ENCODE peak calls at places on chromosomes 5 and 9, in nine cellular contexts. I, E, L, Y, U, A, Z, B and D are unnamed samples. For H3K36me3, the result is how much of the 10 kb centered on the place peaks cover.

GRCh38 chr9:99126312-99126711 is 21.4 kb downstream of the TGFBR1 start:
- DNase-seq in I (no peak), E (no peak), L (no peak), Y (no peak), U (no peak), A (no peak), Z (no peak), B (no peak), D (no peak)

GRCh38 chr9:36063804-36064447 is 27.2 kb downstream of the RECK start:
- DNase-seq in I (peak), E (no peak), L (no peak), Y (no peak), U (no peak), A (no peak), Z (no peak), B (no peak), D (no peak)

GRCh38 chr9:21941337-21941995 is 52.7 kb downstream of the CDKN2A start:
- DNase-seq in I (no peak), E (no peak), L (no peak), Y (no peak), U (no peak), A (no peak), Z (no peak), B (no peak), D (no peak)

GRCh38 chr9:1909322-1909721 is 105.8 kb upstream of the SMARCA2 start:
- DNase-seq in I (no peak), E (no peak), L (no peak), Y (no peak), U (no peak), A (no peak), Z (no peak), B (no peak), D (no peak)

GRCh38 chr9:21812945-21813568 is 10.6 kb downstream of the MTAP start:
- DNase-seq in I (peak), E (peak), L (peak), Y (peak), U (peak), A (peak), Z (no peak), B (peak), D (peak)

GRCh38 chr5:146828385-146828784 is 50.2 kb downstream of the PPP2R2B start:
- DNase-seq in I (no peak), E (no peak), L (no peak), Y (peak), U (no peak), A (no peak), Z (no peak), B (no peak), D (no peak)

GRCh38 chr9:113352006-113352405 is 2.7 kb downstream of the BSPRY start:
- DNase-seq in I (no peak), E (no peak), L (no peak), Y (no peak), U (no peak), A (no peak), Z (no peak), B (no peak), D (no peak)

GRCh38 chr9:16871358-16872151 is 1.1 kb upstream of the BNC2 start:
- DNase-seq in I (peak), E (peak), L (no peak), Y (peak), U (no peak), A (peak), Z (no peak), B (no peak), D (peak)

GRCh38 chr5:155729684-155730059 is 597.3 kb upstream of the SGCD start:
- DNase-seq in I (peak), E (peak), L (no peak), Y (no peak), U (no peak), A (no peak), Z (no peak), B (peak), D (peak)

GRCh38 chr9:34633851-34634550 is 3.6 kb downstream of the SIGMAR1 start:
- DNase-seq in I (peak), E (peak), L (peak), Y (peak), U (peak), A (peak), Z (no peak), B (peak), D (peak)

GRCh38 chr5:126809932-126810331 is 33.0 kb downstream of the LMNB1 start:
- DNase-seq in I (no peak), E (no peak), L (no peak), Y (no peak), U (no peak), A (no peak), Z (no peak), B (no peak), D (no peak)
- H3K36me3 ChIP-seq in I (under half), E (under half), L (under half), Y (half or more), U (under half), A (under half), Z (under half), B (under half), D (under half)

GRCh38 chr5:4572297-4572696 is 567.8 kb upstream of the ADAMTS16 start:
- DNase-seq in I (no peak), E (no peak), L (no peak), Y (no peak), U (no peak), A (no peak), Z (no peak), B (no peak), D (no peak)

GRCh38 chr5:4570047-4571015 is 569.8 kb upstream of the ADAMTS16 start:
- DNase-seq in I (no peak), E (no peak), L (no peak), Y (no peak), U (no peak), A (no peak), Z (no peak), B (no peak), D (no peak)

GRCh38 chr5:4575608-4576007 is 564.5 kb upstream of the ADAMTS16 start:
- DNase-seq in I (no peak), E (no peak), L (no peak), Y (no peak), U (no peak), A (no peak), Z (no peak), B (no peak), D (no peak)

GRCh38 chr5:4572713-4573112 is 567.4 kb upstream of the ADAMTS16 start:
- DNase-seq in I (no peak), E (no peak), L (no peak), Y (no peak), U (no peak), A (no peak), Z (no peak), B (no peak), D (no peak)

DNA sequence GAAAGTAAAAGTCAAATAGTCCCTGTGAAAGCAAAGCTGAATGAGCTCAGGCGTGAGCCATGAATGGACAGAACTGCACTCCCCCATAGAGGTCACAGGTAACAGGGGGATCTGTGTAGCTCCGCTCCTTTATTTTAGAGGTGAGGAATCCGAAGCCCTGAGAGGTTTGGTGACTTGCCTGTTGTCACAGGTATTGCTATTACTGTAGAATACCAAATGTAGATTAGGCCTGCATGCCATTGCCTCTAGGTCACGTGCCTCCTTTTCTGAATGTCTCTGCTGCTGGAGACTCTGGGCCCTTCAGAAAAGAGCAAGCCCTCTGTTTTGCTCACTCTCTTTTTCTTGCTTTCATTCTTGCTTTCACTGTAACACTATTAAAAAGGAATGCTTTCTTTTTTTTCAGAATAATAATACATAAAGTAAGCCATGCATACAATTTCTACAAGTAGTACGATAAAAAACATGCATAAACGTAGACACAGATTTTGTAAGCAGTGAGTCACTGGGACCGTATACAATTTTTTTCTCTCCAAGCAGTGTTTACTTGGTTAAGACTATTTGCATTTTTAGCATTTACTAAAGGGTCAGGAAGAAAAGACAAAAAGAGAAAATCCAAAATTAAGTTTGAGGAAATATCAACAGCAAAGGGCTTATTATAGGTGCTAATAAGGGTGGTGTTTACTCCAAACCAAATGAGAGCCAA is 568.7 kb upstream of the ADAMTS16 start:
- DNase-seq in I (no peak), E (no peak), L (no peak), Y (no peak), U (no peak), A (no peak), Z (no peak), B (no peak), D (no peak)
- H3K27ac ChIP-seq in I (no peak), E (no peak), L (no peak), Y (no peak), U (no peak), A (no peak), Z (no peak), B (no peak), D (no peak)

DNA sequence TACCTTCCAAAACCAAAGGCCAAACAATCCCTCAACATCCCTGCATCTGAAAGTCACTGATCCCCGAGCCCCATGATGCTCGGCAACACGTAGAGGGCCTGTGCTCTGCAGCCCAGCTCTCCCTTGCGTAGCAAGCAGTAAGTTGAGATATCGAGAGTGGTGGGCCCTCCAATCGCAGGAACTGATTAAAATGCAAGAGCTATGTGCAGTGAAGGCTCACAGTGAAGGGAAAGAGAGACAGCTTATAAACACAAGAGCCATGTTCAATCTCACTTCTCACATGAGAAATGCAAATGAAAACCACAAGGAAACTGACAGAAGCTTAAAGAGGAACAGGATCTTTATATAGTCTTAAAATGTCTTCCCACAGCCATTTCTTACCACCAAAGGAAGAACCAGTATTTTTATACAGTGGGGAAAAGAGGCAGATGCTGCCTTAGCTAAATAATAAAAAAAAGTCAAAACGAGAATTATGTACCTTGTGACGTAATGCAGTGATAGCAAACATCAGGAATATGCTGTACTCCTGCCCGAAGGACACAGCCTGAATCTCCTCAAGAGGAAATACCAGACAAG is 24.6 kb downstream of the TTF1 start:
- DNase-seq in I (no peak), E (no peak), L (no peak), Y (no peak), U (no peak), A (no peak), Z (no peak), B (no peak), D (no peak)
- H3K4me3 ChIP-seq in I (no peak), E (no peak), L (no peak), Y (no peak), U (no peak), A (no peak), Z (no peak), B (no peak), D (no peak)

GRCh38 chr5:116487045-116487444 is 87.6 kb downstream of the SEMA6A start:
- DNase-seq in I (no peak), E (no peak), L (no peak), Y (no peak), U (no peak), A (no peak), Z (no peak), B (no peak), D (no peak)
- H3K36me3 ChIP-seq in I (under half), E (under half), L (under half), Y (under half), U (under half), A (under half), Z (under half), B (under half), D (under half)

GRCh38 chr9:106970976-106971457 is 108.1 kb downstream of the ZNF462 start:
- DNase-seq in I (no peak), E (no peak), L (no peak), Y (no peak), U (no peak), A (no peak), Z (no peak), B (no peak), D (no peak)
- H3K27ac ChIP-seq in I (no peak), E (no peak), L (no peak), Y (no peak), U (no peak), A (no peak), Z (no peak), B (no peak), D (no peak)